ENCODE peak calls at places on chromosomes 13 and 19, in ten cellular contexts. One of them, this sample, is unnamed.

GRCh38 chr13:97226788-97227627 is 4.9 kb downstream of the MBNL2 start:
- DNase-seq in IMR-90: no peak
- DNase-seq in PC-9: no peak
- DNase-seq in HepG2: no peak
- DNase-seq in GM23338: peak
- DNase-seq in fibroblast of lung: no peak
- DNase-seq in neural progenitor cell: no peak
- DNase-seq in OCI-LY7: peak
- DNase-seq in A549: no peak
- DNase-seq in H1: no peak
- DNase-seq in this sample: no peak

GRCh38 chr13:40408602-40409001 is 257.8 kb downstream of the FOXO1 start:
- DNase-seq in IMR-90: peak
- DNase-seq in PC-9: no peak
- DNase-seq in HepG2: no peak
- DNase-seq in GM23338: no peak
- DNase-seq in fibroblast of lung: peak
- DNase-seq in neural progenitor cell: no peak
- DNase-seq in OCI-LY7: no peak
- DNase-seq in A549: no peak
- DNase-seq in H1: no peak
- DNase-seq in this sample: peak

GRCh38 chr19:18290250-18291018 is 9.0 kb upstream of the JUND start:
- DNase-seq in IMR-90: peak
- DNase-seq in PC-9: no peak
- DNase-seq in HepG2: no peak
- DNase-seq in GM23338: no peak
- DNase-seq in fibroblast of lung: no peak
- DNase-seq in neural progenitor cell: no peak
- DNase-seq in OCI-LY7: no peak
- DNase-seq in A549: no peak
- DNase-seq in H1: no peak
- DNase-seq in this sample: no peak

GRCh38 chr19:2239771-2240770 is 3.4 kb downstream of the SF3A2 start:
- DNase-seq in IMR-90: peak
- DNase-seq in PC-9: no peak
- DNase-seq in HepG2: no peak
- DNase-seq in GM23338: peak
- DNase-seq in fibroblast of lung: peak
- DNase-seq in neural progenitor cell: peak
- DNase-seq in OCI-LY7: peak
- DNase-seq in A549: no peak
- DNase-seq in H1: no peak
- DNase-seq in this sample: peak

GRCh38 chr13:98937911-98938381 is 39.9 kb downstream of the DOCK9 start:
- DNase-seq in IMR-90: peak
- DNase-seq in PC-9: peak
- DNase-seq in HepG2: no peak
- DNase-seq in GM23338: peak
- DNase-seq in fibroblast of lung: peak
- DNase-seq in neural progenitor cell: peak
- DNase-seq in OCI-LY7: no peak
- DNase-seq in A549: no peak
- DNase-seq in H1: peak
- DNase-seq in this sample: peak

GRCh38 chr19:610801-611505 is 21.3 kb downstream of the HCN2 start:
- DNase-seq in IMR-90: peak
- DNase-seq in PC-9: no peak
- DNase-seq in HepG2: no peak
- DNase-seq in GM23338: no peak
- DNase-seq in fibroblast of lung: peak
- DNase-seq in neural progenitor cell: no peak
- DNase-seq in OCI-LY7: peak
- DNase-seq in A549: no peak
- DNase-seq in H1: no peak
- DNase-seq in this sample: peak

GRCh38 chr13:107993239-107993948 is 221.9 kb downstream of the LIG4 start:
- DNase-seq in IMR-90: no peak
- DNase-seq in PC-9: no peak
- DNase-seq in HepG2: no peak
- DNase-seq in GM23338: no peak
- DNase-seq in fibroblast of lung: no peak
- DNase-seq in neural progenitor cell: no peak
- DNase-seq in OCI-LY7: no peak
- DNase-seq in A549: no peak
- DNase-seq in H1: no peak
- DNase-seq in this sample: no peak

GRCh38 chr19:35212241-35212640 is 16.3 kb downstream of the FAM187B start:
- DNase-seq in IMR-90: no peak
- DNase-seq in PC-9: no peak
- DNase-seq in HepG2: no peak
- DNase-seq in GM23338: no peak
- DNase-seq in fibroblast of lung: no peak
- DNase-seq in neural progenitor cell: no peak
- DNase-seq in OCI-LY7: no peak
- DNase-seq in A549: no peak
- DNase-seq in H1: no peak
- DNase-seq in this sample: no peak

GRCh38 chr13:77696006-77696862 is 1.3 kb upstream of the SLAIN1 start:
- DNase-seq in IMR-90: no peak
- DNase-seq in PC-9: no peak
- DNase-seq in HepG2: no peak
- DNase-seq in GM23338: peak
- DNase-seq in fibroblast of lung: no peak
- DNase-seq in neural progenitor cell: peak
- DNase-seq in OCI-LY7: peak
- DNase-seq in A549: no peak
- DNase-seq in H1: no peak
- DNase-seq in this sample: no peak

GRCh38 chr19:37551123-37551993 is 43.2 kb downstream of the ZNF571 start:
- DNase-seq in IMR-90: peak
- DNase-seq in PC-9: no peak
- DNase-seq in HepG2: no peak
- DNase-seq in GM23338: peak
- DNase-seq in fibroblast of lung: peak
- DNase-seq in neural progenitor cell: no peak
- DNase-seq in OCI-LY7: no peak
- DNase-seq in A549: no peak
- DNase-seq in H1: no peak
- DNase-seq in this sample: peak

GRCh38 chr13:98129059-98129741 is 13.7 kb upstream of the FARP1 start:
- DNase-seq in IMR-90: peak
- DNase-seq in PC-9: no peak
- DNase-seq in HepG2: no peak
- DNase-seq in GM23338: no peak
- DNase-seq in fibroblast of lung: peak
- DNase-seq in neural progenitor cell: no peak
- DNase-seq in OCI-LY7: no peak
- DNase-seq in A549: no peak
- DNase-seq in H1: no peak
- DNase-seq in this sample: peak

DNA sequence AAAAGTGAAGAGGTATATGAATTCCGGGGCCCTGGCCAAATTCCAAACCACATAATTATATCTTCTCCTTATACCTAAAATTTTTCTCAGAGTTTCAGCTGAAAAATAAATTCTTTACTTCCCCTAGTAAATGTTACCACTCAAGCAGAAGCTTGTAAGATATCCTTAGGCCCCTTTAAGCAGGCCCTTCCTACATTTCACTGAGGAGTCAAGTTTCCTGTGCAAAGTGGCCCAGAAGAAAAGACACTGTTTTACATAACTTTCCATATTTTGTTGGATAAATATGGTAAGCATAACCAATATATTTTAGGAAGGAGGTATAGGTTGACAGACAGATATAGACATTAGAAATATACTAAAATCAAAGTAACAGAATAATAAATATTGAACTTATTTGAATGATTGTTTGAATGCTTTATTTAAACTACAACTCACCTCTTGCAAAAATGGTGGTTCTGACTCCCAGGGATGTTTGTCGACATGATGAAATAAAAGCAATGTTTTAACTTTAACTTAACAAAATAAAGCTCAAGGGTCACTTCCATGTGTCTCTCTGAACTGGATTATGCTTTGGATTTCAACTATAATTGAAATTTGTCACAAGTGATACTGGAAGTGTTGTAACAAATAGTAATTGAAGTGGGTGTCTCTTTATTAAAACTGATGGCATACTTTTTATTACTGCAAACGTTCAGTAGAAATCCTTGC is 141.2 kb downstream of the SPRY2 start:
- DNase-seq in IMR-90: no peak
- DNase-seq in PC-9: no peak
- DNase-seq in HepG2: no peak
- DNase-seq in GM23338: no peak
- DNase-seq in fibroblast of lung: no peak
- DNase-seq in neural progenitor cell: no peak
- DNase-seq in OCI-LY7: no peak
- DNase-seq in A549: no peak
- DNase-seq in H1: no peak
- DNase-seq in this sample: no peak
- TF ChIP-seq CTCF in IMR-90: no peak
- TF ChIP-seq CTCF in PC-9: no peak
- TF ChIP-seq CTCF in HepG2: no peak
- TF ChIP-seq CTCF in GM23338: no peak
- TF ChIP-seq CTCF in fibroblast of lung: no peak
- TF ChIP-seq CTCF in neural progenitor cell: no peak
- TF ChIP-seq CTCF in OCI-LY7: no peak
- TF ChIP-seq CTCF in A549: no peak
- TF ChIP-seq CTCF in H1: no peak
- TF ChIP-seq CTCF in this sample: no peak

DNA sequence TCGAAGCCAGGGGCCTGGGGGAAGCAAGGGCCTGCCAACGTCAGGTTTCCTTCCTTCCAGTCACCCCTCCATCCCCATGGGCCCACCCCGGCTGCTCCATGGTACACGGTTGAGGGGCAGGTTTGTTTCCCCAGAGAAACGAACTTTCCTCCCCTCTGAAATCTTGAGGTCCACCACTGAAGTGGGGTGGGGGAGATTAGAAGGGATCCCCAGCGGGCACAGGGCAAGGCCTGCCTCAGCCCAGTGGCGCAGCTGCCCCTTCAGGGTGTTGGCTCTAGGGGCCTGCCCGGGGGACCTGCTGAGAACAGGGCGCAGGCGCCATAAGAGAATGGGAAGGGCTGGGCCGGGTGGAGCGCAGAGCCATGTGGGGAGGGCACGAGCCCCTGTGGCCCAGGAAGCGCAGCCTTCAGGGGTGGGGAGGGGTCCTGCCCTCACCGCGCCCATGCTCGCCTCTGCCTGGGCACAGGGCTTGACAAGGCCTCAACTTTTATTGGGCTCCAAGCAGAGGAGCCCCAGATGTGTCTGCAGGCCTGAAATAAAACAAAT is 16.1 kb downstream of the CEBPG start:
- DNase-seq in IMR-90: no peak
- DNase-seq in PC-9: no peak
- DNase-seq in HepG2: no peak
- DNase-seq in GM23338: no peak
- DNase-seq in fibroblast of lung: no peak
- DNase-seq in neural progenitor cell: no peak
- DNase-seq in OCI-LY7: no peak
- DNase-seq in A549: no peak
- DNase-seq in H1: no peak
- DNase-seq in this sample: no peak
- H3K4me2 ChIP-seq in IMR-90: no peak
- H3K4me2 ChIP-seq in PC-9: no peak
- H3K4me2 ChIP-seq in HepG2: no peak
- H3K4me2 ChIP-seq in GM23338: no peak
- H3K4me2 ChIP-seq in fibroblast of lung: no peak
- H3K4me2 ChIP-seq in neural progenitor cell: no peak
- H3K4me2 ChIP-seq in OCI-LY7: no peak
- H3K4me2 ChIP-seq in A549: no peak
- H3K4me2 ChIP-seq in H1: no peak
- H3K4me2 ChIP-seq in this sample: no peak

GRCh38 chr13:51770681-51771417 is 33.1 kb downstream of the DHRS12 start:
- DNase-seq in IMR-90: no peak
- DNase-seq in PC-9: no peak
- DNase-seq in HepG2: no peak
- DNase-seq in GM23338: no peak
- DNase-seq in fibroblast of lung: no peak
- DNase-seq in neural progenitor cell: no peak
- DNase-seq in OCI-LY7: peak
- DNase-seq in A549: no peak
- DNase-seq in H1: no peak
- DNase-seq in this sample: no peak

GRCh38 chr13:51772781-51773180 is 31.2 kb downstream of the DHRS12 start:
- DNase-seq in IMR-90: no peak
- DNase-seq in PC-9: no peak
- DNase-seq in HepG2: no peak
- DNase-seq in GM23338: no peak
- DNase-seq in fibroblast of lung: no peak
- DNase-seq in neural progenitor cell: no peak
- DNase-seq in OCI-LY7: no peak
- DNase-seq in A549: no peak
- DNase-seq in H1: no peak
- DNase-seq in this sample: no peak

GRCh38 chr13:51772105-51772455 is 31.9 kb downstream of the DHRS12 start:
- DNase-seq in IMR-90: no peak
- DNase-seq in PC-9: no peak
- DNase-seq in HepG2: no peak
- DNase-seq in GM23338: no peak
- DNase-seq in fibroblast of lung: no peak
- DNase-seq in neural progenitor cell: no peak
- DNase-seq in OCI-LY7: no peak
- DNase-seq in A549: no peak
- DNase-seq in H1: no peak
- DNase-seq in this sample: no peak

GRCh38 chr13:51770160-51770559 is 33.8 kb downstream of the DHRS12 start:
- DNase-seq in IMR-90: no peak
- DNase-seq in PC-9: no peak
- DNase-seq in HepG2: peak
- DNase-seq in GM23338: no peak
- DNase-seq in fibroblast of lung: no peak
- DNase-seq in neural progenitor cell: no peak
- DNase-seq in OCI-LY7: no peak
- DNase-seq in A549: no peak
- DNase-seq in H1: no peak
- DNase-seq in this sample: no peak

GRCh38 chr13:51771418-51772104 is 32.4 kb downstream of the DHRS12 start:
- DNase-seq in IMR-90: no peak
- DNase-seq in PC-9: no peak
- DNase-seq in HepG2: no peak
- DNase-seq in GM23338: no peak
- DNase-seq in fibroblast of lung: no peak
- DNase-seq in neural progenitor cell: no peak
- DNase-seq in OCI-LY7: no peak
- DNase-seq in A549: no peak
- DNase-seq in H1: no peak
- DNase-seq in this sample: no peak
- TF ChIP-seq CTCF in IMR-90: no peak
- TF ChIP-seq CTCF in PC-9: no peak
- TF ChIP-seq CTCF in HepG2: peak
- TF ChIP-seq CTCF in GM23338: no peak
- TF ChIP-seq CTCF in fibroblast of lung: no peak
- TF ChIP-seq CTCF in neural progenitor cell: no peak
- TF ChIP-seq CTCF in OCI-LY7: no peak
- TF ChIP-seq CTCF in A549: no peak
- TF ChIP-seq CTCF in H1: no peak
- TF ChIP-seq CTCF in this sample: no peak

GRCh38 chr19:55492362-55492944 is 4.2 kb downstream of the SSC5D start:
- DNase-seq in IMR-90: no peak
- DNase-seq in PC-9: no peak
- DNase-seq in HepG2: no peak
- DNase-seq in GM23338: no peak
- DNase-seq in fibroblast of lung: no peak
- DNase-seq in neural progenitor cell: no peak
- DNase-seq in OCI-LY7: no peak
- DNase-seq in A549: no peak
- DNase-seq in H1: no peak
- DNase-seq in this sample: no peak
- H3K4me2 ChIP-seq in IMR-90: no peak
- H3K4me2 ChIP-seq in PC-9: no peak
- H3K4me2 ChIP-seq in HepG2: no peak
- H3K4me2 ChIP-seq in GM23338: no peak
- H3K4me2 ChIP-seq in fibroblast of lung: no peak
- H3K4me2 ChIP-seq in neural progenitor cell: no peak
- H3K4me2 ChIP-seq in OCI-LY7: no peak
- H3K4me2 ChIP-seq in A549: no peak
- H3K4me2 ChIP-seq in H1: no peak
- H3K4me2 ChIP-seq in this sample: no peak

This sample was measured in astrocyte.